ENCODE peak calls at places on chromosomes 3 and 15, in ten cellular contexts. One of them, this sample, is unnamed.

GRCh38 chr3:126750760-126751129 is 46.7 kb downstream of the CHCHD6 start:
- DNase-seq in ELR: no peak
- DNase-seq in stimulated activated CD8-positive, alpha-beta memory T cell treated with anti-CD3 and anti-CD28 coated beads, Interleukin-4, amount 100 ng/mL, for 24 hours: no peak
- DNase-seq in NCI-H2171 treated with DMSO at 0.1 percent for 48 hours: peak; percentile 86
- DNase-seq in amniotic epithelial cell: no peak
- DNase-seq in GM20000: no peak
- DNase-seq in endothelial cell: no peak
- DNase-seq in D341Med: no peak
- DNase-seq in astrocyte of the cerebellum: no peak
- DNase-seq in DMS153: no peak
- DNase-seq in this sample: peak; percentile 75

GRCh38 chr3:176663819-176664218 is 533.5 kb downstream of the TBL1XR1 start:
- DNase-seq in D341Med: peak; percentile 48
- DNase-seq in GM20000: no peak
- DNase-seq in stimulated activated CD8-positive, alpha-beta memory T cell treated with anti-CD3 and anti-CD28 coated beads, Interleukin-4, amount 100 ng/mL, for 24 hours: no peak
- DNase-seq in endothelial cell: no peak
- DNase-seq in astrocyte of the cerebellum: peak; percentile 63
- DNase-seq in amniotic epithelial cell: peak; percentile 80
- DNase-seq in NCI-H2171 treated with DMSO at 0.1 percent for 48 hours: peak; percentile 63
- DNase-seq in DMS153: peak; percentile 82
- DNase-seq in ELR: peak; percentile 57
- DNase-seq in this sample: peak; percentile 3

GRCh38 chr3:37519661-37520060 is 342.0 kb upstream of the CTDSPL start:
- DNase-seq in stimulated activated CD8-positive, alpha-beta memory T cell treated with anti-CD3 and anti-CD28 coated beads, Interleukin-4, amount 100 ng/mL, for 24 hours: no peak
- DNase-seq in astrocyte of the cerebellum: no peak
- DNase-seq in amniotic epithelial cell: no peak
- DNase-seq in GM20000: no peak
- DNase-seq in ELR: no peak
- DNase-seq in endothelial cell: no peak
- DNase-seq in D341Med: no peak
- DNase-seq in DMS153: no peak
- DNase-seq in NCI-H2171 treated with DMSO at 0.1 percent for 48 hours: no peak
- DNase-seq in this sample: no peak

GRCh38 chr3:194872669-194872977 is 186.9 kb downstream of the FAM43A start:
- DNase-seq in amniotic epithelial cell: peak; percentile 45
- DNase-seq in GM20000: no peak
- DNase-seq in ELR: peak; percentile 59
- DNase-seq in astrocyte of the cerebellum: peak; percentile 26
- DNase-seq in endothelial cell: no peak
- DNase-seq in NCI-H2171 treated with DMSO at 0.1 percent for 48 hours: peak; percentile 42
- DNase-seq in DMS153: no peak
- DNase-seq in D341Med: no peak
- DNase-seq in stimulated activated CD8-positive, alpha-beta memory T cell treated with anti-CD3 and anti-CD28 coated beads, Interleukin-4, amount 100 ng/mL, for 24 hours: no peak
- DNase-seq in this sample: no peak

GRCh38 chr3:71614426-71614825 is 30.9 kb upstream of the FOXP1 start:
- DNase-seq in DMS153: no peak
- DNase-seq in ELR: no peak
- DNase-seq in amniotic epithelial cell: no peak
- DNase-seq in endothelial cell: no peak
- DNase-seq in GM20000: no peak
- DNase-seq in NCI-H2171 treated with DMSO at 0.1 percent for 48 hours: no peak
- DNase-seq in stimulated activated CD8-positive, alpha-beta memory T cell treated with anti-CD3 and anti-CD28 coated beads, Interleukin-4, amount 100 ng/mL, for 24 hours: no peak
- DNase-seq in astrocyte of the cerebellum: no peak
- DNase-seq in D341Med: no peak
- DNase-seq in this sample: no peak

GRCh38 chr3:124818398-124819150 is 68.6 kb downstream of the ITGB5 start:
- DNase-seq in amniotic epithelial cell: peak; percentile 75
- DNase-seq in endothelial cell: no peak
- DNase-seq in astrocyte of the cerebellum: no peak
- DNase-seq in D341Med: no peak
- DNase-seq in NCI-H2171 treated with DMSO at 0.1 percent for 48 hours: no peak
- DNase-seq in stimulated activated CD8-positive, alpha-beta memory T cell treated with anti-CD3 and anti-CD28 coated beads, Interleukin-4, amount 100 ng/mL, for 24 hours: no peak
- DNase-seq in GM20000: no peak
- DNase-seq in ELR: no peak
- DNase-seq in DMS153: no peak
- DNase-seq in this sample: no peak

GRCh38 chr3:77320514-77320913 is 280.6 kb downstream of the ROBO2 start:
- DNase-seq in DMS153: no peak
- DNase-seq in stimulated activated CD8-positive, alpha-beta memory T cell treated with anti-CD3 and anti-CD28 coated beads, Interleukin-4, amount 100 ng/mL, for 24 hours: no peak
- DNase-seq in NCI-H2171 treated with DMSO at 0.1 percent for 48 hours: peak; percentile 52
- DNase-seq in D341Med: no peak
- DNase-seq in endothelial cell: no peak
- DNase-seq in GM20000: peak; percentile 17
- DNase-seq in astrocyte of the cerebellum: peak; percentile 64
- DNase-seq in ELR: peak; percentile 54
- DNase-seq in amniotic epithelial cell: peak; percentile 49
- DNase-seq in this sample: no peak

GRCh38 chr3:72949016-72949415 is 47.6 kb upstream of the PPP4R2 start:
- DNase-seq in GM20000: no peak
- DNase-seq in D341Med: no peak
- DNase-seq in DMS153: no peak
- DNase-seq in ELR: no peak
- DNase-seq in stimulated activated CD8-positive, alpha-beta memory T cell treated with anti-CD3 and anti-CD28 coated beads, Interleukin-4, amount 100 ng/mL, for 24 hours: no peak
- DNase-seq in endothelial cell: no peak
- DNase-seq in NCI-H2171 treated with DMSO at 0.1 percent for 48 hours: no peak
- DNase-seq in astrocyte of the cerebellum: no peak
- DNase-seq in amniotic epithelial cell: no peak
- DNase-seq in this sample: no peak

GRCh38 chr3:160331127-160331937 is 67.7 kb downstream of the IFT80 start:
- DNase-seq in astrocyte of the cerebellum: peak; percentile 26
- DNase-seq in ELR: peak; percentile 78
- DNase-seq in endothelial cell: no peak
- DNase-seq in GM20000: no peak
- DNase-seq in DMS153: no peak
- DNase-seq in NCI-H2171 treated with DMSO at 0.1 percent for 48 hours: no peak
- DNase-seq in D341Med: no peak
- DNase-seq in amniotic epithelial cell: peak; percentile 96
- DNase-seq in stimulated activated CD8-positive, alpha-beta memory T cell treated with anti-CD3 and anti-CD28 coated beads, Interleukin-4, amount 100 ng/mL, for 24 hours: no peak
- DNase-seq in this sample: no peak

GRCh38 chr3:134614955-134615354 is 35.9 kb downstream of the KY start:
- DNase-seq in endothelial cell: no peak
- DNase-seq in DMS153: no peak
- DNase-seq in astrocyte of the cerebellum: no peak
- DNase-seq in D341Med: no peak
- DNase-seq in GM20000: no peak
- DNase-seq in NCI-H2171 treated with DMSO at 0.1 percent for 48 hours: no peak
- DNase-seq in ELR: no peak
- DNase-seq in amniotic epithelial cell: no peak
- DNase-seq in stimulated activated CD8-positive, alpha-beta memory T cell treated with anti-CD3 and anti-CD28 coated beads, Interleukin-4, amount 100 ng/mL, for 24 hours: no peak
- DNase-seq in this sample: no peak

GRCh38 chr3:127419641-127420354 is 132.0 kb upstream of the PRR20G start:
- DNase-seq in NCI-H2171 treated with DMSO at 0.1 percent for 48 hours: no peak
- DNase-seq in DMS153: no peak
- DNase-seq in GM20000: no peak
- DNase-seq in amniotic epithelial cell: no peak
- DNase-seq in astrocyte of the cerebellum: no peak
- DNase-seq in stimulated activated CD8-positive, alpha-beta memory T cell treated with anti-CD3 and anti-CD28 coated beads, Interleukin-4, amount 100 ng/mL, for 24 hours: no peak
- DNase-seq in endothelial cell: no peak
- DNase-seq in D341Med: peak; percentile 14
- DNase-seq in ELR: no peak
- DNase-seq in this sample: no peak

GRCh38 chr3:94336076-94336741 is 273.3 kb downstream of the NSUN3 start:
- DNase-seq in D341Med: peak; percentile 41
- DNase-seq in GM20000: peak; percentile 4
- DNase-seq in astrocyte of the cerebellum: peak; percentile 56
- DNase-seq in ELR: peak; percentile 57
- DNase-seq in NCI-H2171 treated with DMSO at 0.1 percent for 48 hours: peak; percentile 41
- DNase-seq in endothelial cell: peak; percentile 12
- DNase-seq in stimulated activated CD8-positive, alpha-beta memory T cell treated with anti-CD3 and anti-CD28 coated beads, Interleukin-4, amount 100 ng/mL, for 24 hours: no peak
- DNase-seq in DMS153: no peak
- DNase-seq in amniotic epithelial cell: peak; percentile 75
- DNase-seq in this sample: peak; percentile 26

GRCh38 chr15:90201944-90202375 is 830 bp downstream of the SEMA4B start:
- DNase-seq in D341Med: peak; percentile 60
- DNase-seq in ELR: peak; percentile 32
- DNase-seq in amniotic epithelial cell: peak; percentile 35
- DNase-seq in DMS153: no peak
- DNase-seq in stimulated activated CD8-positive, alpha-beta memory T cell treated with anti-CD3 and anti-CD28 coated beads, Interleukin-4, amount 100 ng/mL, for 24 hours: no peak
- DNase-seq in astrocyte of the cerebellum: no peak
- DNase-seq in NCI-H2171 treated with DMSO at 0.1 percent for 48 hours: no peak
- DNase-seq in GM20000: peak; percentile 45
- DNase-seq in endothelial cell: no peak
- DNase-seq in this sample: no peak

GRCh38 chr15:60212536-60212935 is 185.2 kb downstream of the ANXA2 start:
- DNase-seq in DMS153: no peak
- DNase-seq in astrocyte of the cerebellum: no peak
- DNase-seq in D341Med: peak; percentile 70
- DNase-seq in GM20000: no peak
- DNase-seq in NCI-H2171 treated with DMSO at 0.1 percent for 48 hours: no peak
- DNase-seq in stimulated activated CD8-positive, alpha-beta memory T cell treated with anti-CD3 and anti-CD28 coated beads, Interleukin-4, amount 100 ng/mL, for 24 hours: no peak
- DNase-seq in ELR: peak; percentile 85
- DNase-seq in endothelial cell: no peak
- DNase-seq in amniotic epithelial cell: no peak
- DNase-seq in this sample: no peak

GRCh38 chr3:123750659-123751420 is 133.3 kb downstream of the MYLK start:
- DNase-seq in ELR: peak; percentile 98
- DNase-seq in amniotic epithelial cell: peak; percentile 93
- DNase-seq in D341Med: no peak
- DNase-seq in DMS153: no peak
- DNase-seq in astrocyte of the cerebellum: peak; percentile 67
- DNase-seq in endothelial cell: no peak
- DNase-seq in GM20000: no peak
- DNase-seq in NCI-H2171 treated with DMSO at 0.1 percent for 48 hours: no peak
- DNase-seq in stimulated activated CD8-positive, alpha-beta memory T cell treated with anti-CD3 and anti-CD28 coated beads, Interleukin-4, amount 100 ng/mL, for 24 hours: no peak
- DNase-seq in this sample: no peak

GRCh38 chr3:117853923-117854322 is 1144.3 kb downstream of the TUSC7 start:
- DNase-seq in astrocyte of the cerebellum: peak; percentile 5
- DNase-seq in ELR: peak; percentile 58
- DNase-seq in amniotic epithelial cell: peak; percentile 75
- DNase-seq in D341Med: no peak
- DNase-seq in NCI-H2171 treated with DMSO at 0.1 percent for 48 hours: no peak
- DNase-seq in DMS153: peak; percentile 95
- DNase-seq in endothelial cell: no peak
- DNase-seq in GM20000: no peak
- DNase-seq in stimulated activated CD8-positive, alpha-beta memory T cell treated with anti-CD3 and anti-CD28 coated beads, Interleukin-4, amount 100 ng/mL, for 24 hours: no peak
- DNase-seq in this sample: no peak

GRCh38 chr3:13085081-13085845 is 12.0 kb upstream of the IQSEC1 start:
- DNase-seq in endothelial cell: no peak
- DNase-seq in astrocyte of the cerebellum: no peak
- DNase-seq in DMS153: no peak
- DNase-seq in amniotic epithelial cell: no peak
- DNase-seq in stimulated activated CD8-positive, alpha-beta memory T cell treated with anti-CD3 and anti-CD28 coated beads, Interleukin-4, amount 100 ng/mL, for 24 hours: no peak
- DNase-seq in GM20000: no peak
- DNase-seq in D341Med: no peak
- DNase-seq in NCI-H2171 treated with DMSO at 0.1 percent for 48 hours: no peak
- DNase-seq in ELR: no peak
- DNase-seq in this sample: no peak

GRCh38 chr3:113695426-113695817 is 1.0 kb downstream of the USF3 start:
- DNase-seq in GM20000: peak; percentile 7
- DNase-seq in D341Med: no peak
- DNase-seq in endothelial cell: no peak
- DNase-seq in DMS153: no peak
- DNase-seq in stimulated activated CD8-positive, alpha-beta memory T cell treated with anti-CD3 and anti-CD28 coated beads, Interleukin-4, amount 100 ng/mL, for 24 hours: no peak
- DNase-seq in ELR: no peak
- DNase-seq in NCI-H2171 treated with DMSO at 0.1 percent for 48 hours: peak; percentile 37
- DNase-seq in amniotic epithelial cell: no peak
- DNase-seq in astrocyte of the cerebellum: no peak
- DNase-seq in this sample: no peak

GRCh38 chr3:16485024-16485992 is 28.2 kb downstream of the RFTN1 start:
- DNase-seq in D341Med: no peak
- DNase-seq in ELR: peak; percentile 41
- DNase-seq in endothelial cell: no peak
- DNase-seq in amniotic epithelial cell: no peak
- DNase-seq in GM20000: no peak
- DNase-seq in DMS153: no peak
- DNase-seq in astrocyte of the cerebellum: no peak
- DNase-seq in stimulated activated CD8-positive, alpha-beta memory T cell treated with anti-CD3 and anti-CD28 coated beads, Interleukin-4, amount 100 ng/mL, for 24 hours: no peak
- DNase-seq in NCI-H2171 treated with DMSO at 0.1 percent for 48 hours: no peak
- DNase-seq in this sample: no peak

GRCh38 chr3:134330895-134331810 is 43.1 kb downstream of the AMOTL2 start:
- DNase-seq in stimulated activated CD8-positive, alpha-beta memory T cell treated with anti-CD3 and anti-CD28 coated beads, Interleukin-4, amount 100 ng/mL, for 24 hours: no peak
- DNase-seq in DMS153: no peak
- DNase-seq in amniotic epithelial cell: peak; percentile 64
- DNase-seq in D341Med: no peak
- DNase-seq in NCI-H2171 treated with DMSO at 0.1 percent for 48 hours: no peak
- DNase-seq in GM20000: no peak
- DNase-seq in astrocyte of the cerebellum: no peak
- DNase-seq in ELR: peak; percentile 72
- DNase-seq in endothelial cell: no peak
- DNase-seq in this sample: no peak

GRCh38 chr15:46091860-46092450 is 457.1 kb downstream of the SQOR start:
- DNase-seq in NCI-H2171 treated with DMSO at 0.1 percent for 48 hours: peak; percentile 61
- DNase-seq in GM20000: no peak
- DNase-seq in D341Med: peak; percentile 66
- DNase-seq in stimulated activated CD8-positive, alpha-beta memory T cell treated with anti-CD3 and anti-CD28 coated beads, Interleukin-4, amount 100 ng/mL, for 24 hours: no peak
- DNase-seq in amniotic epithelial cell: peak; percentile 41
- DNase-seq in ELR: peak; percentile 27
- DNase-seq in DMS153: no peak
- DNase-seq in astrocyte of the cerebellum: no peak
- DNase-seq in endothelial cell: no peak
- DNase-seq in this sample: peak; percentile 73

GRCh38 chr15:85044251-85044853 is 62.7 kb downstream of the PDE8A start:
- DNase-seq in D341Med: peak; percentile 66
- DNase-seq in ELR: peak; percentile 68
- DNase-seq in endothelial cell: peak; percentile 59
- DNase-seq in astrocyte of the cerebellum: peak; percentile 60
- DNase-seq in stimulated activated CD8-positive, alpha-beta memory T cell treated with anti-CD3 and anti-CD28 coated beads, Interleukin-4, amount 100 ng/mL, for 24 hours: no peak
- DNase-seq in DMS153: peak; percentile 1
- DNase-seq in amniotic epithelial cell: peak; percentile 73
- DNase-seq in NCI-H2171 treated with DMSO at 0.1 percent for 48 hours: peak; percentile 44
- DNase-seq in GM20000: peak; percentile 45
- DNase-seq in this sample: no peak

GRCh38 chr15:59223736-59224135 is 17.1 kb downstream of the LDHAL6B start:
- DNase-seq in ELR: no peak
- DNase-seq in D341Med: no peak
- DNase-seq in DMS153: no peak
- DNase-seq in astrocyte of the cerebellum: no peak
- DNase-seq in GM20000: no peak
- DNase-seq in stimulated activated CD8-positive, alpha-beta memory T cell treated with anti-CD3 and anti-CD28 coated beads, Interleukin-4, amount 100 ng/mL, for 24 hours: no peak
- DNase-seq in endothelial cell: no peak
- DNase-seq in amniotic epithelial cell: no peak
- DNase-seq in NCI-H2171 treated with DMSO at 0.1 percent for 48 hours: no peak
- DNase-seq in this sample: no peak

GRCh38 chr3:162224736-162225135 is 728.1 kb downstream of the OTOL1 start:
- DNase-seq in DMS153: no peak
- DNase-seq in stimulated activated CD8-positive, alpha-beta memory T cell treated with anti-CD3 and anti-CD28 coated beads, Interleukin-4, amount 100 ng/mL, for 24 hours: no peak
- DNase-seq in endothelial cell: no peak
- DNase-seq in D341Med: no peak
- DNase-seq in amniotic epithelial cell: peak; percentile 64
- DNase-seq in ELR: no peak
- DNase-seq in astrocyte of the cerebellum: no peak
- DNase-seq in NCI-H2171 treated with DMSO at 0.1 percent for 48 hours: no peak
- DNase-seq in GM20000: no peak
- DNase-seq in this sample: no peak